ENCODE peak calls at places on chromosome 2, in five cellular contexts. J is A172, L is iris pigment epithelial cell, U is NCI-H2171 treated with DMSO at 0.1 percent for 48 hours, T is MCF 10A. N is an unnamed sample.

GRCh38 chr2:174688079-174688478 is 76.2 kb downstream of the CHRNA1 start:
- DNase-seq in J (peak; percentile 53), L (peak; percentile 54), U (no peak), T (peak; percentile 51), N (peak; percentile 28)

GRCh38 chr2:126876631-126877030 is 22.1 kb upstream of the TEX51 start:
- DNase-seq in J (no peak), L (no peak), U (no peak), T (no peak), N (peak; percentile 22)

GRCh38 chr2:42755161-42755900 is 8.6 kb downstream of the OXER1 start:
- DNase-seq in J (no peak), L (no peak), U (no peak), T (no peak), N (no peak)

GRCh38 chr2:48694143-48694542 is 61.4 kb downstream of the LHCGR start:
- DNase-seq in J (no peak), L (peak; percentile 47), U (no peak), T (no peak), N (no peak)

GRCh38 chr2:66889632-66889882 is 454.6 kb downstream of the MEIS1 start:
- DNase-seq in J (no peak), L (no peak), U (no peak), T (no peak), N (no peak)

GRCh38 chr2:3535794-3536681 is 16.7 kb upstream of the ADI1 start:
- DNase-seq in J (peak; percentile 93), L (peak; percentile 91), U (no peak), T (peak; percentile 74), N (peak; percentile 97)

GRCh38 chr2:150204449-150204848 is 283.0 kb downstream of the RND3 start:
- DNase-seq in J (no peak), L (peak; percentile 97), U (no peak), T (peak; percentile 73), N (no peak)

GRCh38 chr2:179861027-179861776 is at the start of gene ZNF385B:
- DNase-seq in J (no peak), L (peak; percentile 14), U (peak; percentile 29), T (peak; percentile 30), N (peak; percentile 26)

GRCh38 chr2:218878486-218878885 is 2.2 kb upstream of the WNT10A start:
- DNase-seq in J (no peak), L (no peak), U (no peak), T (no peak), N (no peak)

GRCh38 chr2:145220496-145220895 is 700.6 kb upstream of the ZEB2 start:
- DNase-seq in J (no peak), L (no peak), U (peak; percentile 97), T (no peak), N (no peak)

N was measured in SJSA1.